ENCODE peak calls at places on chromosomes 7 and 10, in four cellular contexts. N, C, Y and I are unnamed samples.

GRCh38 chr7:1861799-1862458 is 191.9 kb downstream of the ELFN1 start:
- DNase-seq in C (no peak), Y (no peak), N (no peak), I (no peak)

GRCh38 chr7:326273-326672 is 36.3 kb downstream of the FOXL3 start:
- DNase-seq in N (no peak), Y (no peak), C (no peak), I (no peak)

GRCh38 chr10:11472158-11472753 is 139.2 kb downstream of the USP6NL start:
- DNase-seq in N (peak; percentile 68), Y (peak; percentile 44), C (peak; percentile 49), I (peak; percentile 57)

GRCh38 chr10:4280481-4281206 is 495.6 kb upstream of the KLF6 start:
- DNase-seq in Y (peak; percentile 40), N (no peak), C (no peak), I (peak; percentile 58)

GRCh38 chr10:113252650-113253560 is 299.9 kb upstream of the HABP2 start:
- DNase-seq in C (no peak), Y (no peak), N (no peak), I (no peak)

GRCh38 chr10:1048349-1048731 is 579 bp downstream of the IDI1 start:
- DNase-seq in N (no peak), Y (peak; percentile 32), C (peak; percentile 52), I (peak; percentile 49)

GRCh38 chr7:50304911-50305621 is 550 bp downstream of the IKZF1 start:
- DNase-seq in C (no peak), Y (no peak), N (peak; percentile 61), I (no peak)

GRCh38 chr10:79101560-79101971 is 32.8 kb downstream of the ZMIZ1 start:
- DNase-seq in N (no peak), Y (no peak), C (no peak), I (no peak)

GRCh38 chr10:21534611-21535493 is 820 bp downstream of the MLLT10 start:
- DNase-seq in Y (peak; percentile 58), N (peak; percentile 33), C (peak; percentile 81), I (peak; percentile 49)

GRCh38 chr7:34339061-34339526 is 318.9 kb upstream of the NPSR1 start:
- DNase-seq in C (no peak), N (no peak), Y (no peak), I (peak; percentile 53)

GRCh38 chr7:158973440-158973839 is 117.1 kb downstream of the DYNC2I1 start:
- DNase-seq in Y (no peak), C (no peak), N (no peak), I (no peak)

GRCh38 chr10:79077488-79078173 is 8.9 kb downstream of the ZMIZ1 start:
- DNase-seq in Y (no peak), N (no peak), C (no peak), I (no peak)

GRCh38 chr7:19698331-19698730 is 10.5 kb downstream of the POLR1F start:
- DNase-seq in Y (no peak), C (no peak), N (no peak), I (no peak)

GRCh38 chr7:81680120-81680519 is 89.7 kb downstream of the HGF start:
- DNase-seq in C (no peak), Y (no peak), N (no peak), I (no peak)

GRCh38 chr7:108723343-108723957 is 153.8 kb downstream of the DNAJB9 start:
- DNase-seq in Y (no peak), C (no peak), N (no peak), I (no peak)

GRCh38 chr10:78843495-78843894 is 225.3 kb upstream of the ZMIZ1 start:
- DNase-seq in N (no peak), Y (no peak), C (no peak), I (no peak)

GRCh38 chr7:2404714-2405119 is 1.3 kb downstream of the CHST12 start:
- DNase-seq in C (no peak), Y (no peak), N (no peak), I (no peak)

GRCh38 chr7:26410156-26410555 is 118.5 kb downstream of the SNX10 start:
- DNase-seq in N (no peak), C (no peak), Y (no peak), I (no peak)

GRCh38 chr10:6044060-6044459 is 18.1 kb downstream of the IL2RA start:
- DNase-seq in C (no peak), N (no peak), Y (no peak), I (no peak)

GRCh38 chr10:70132098-70133029 is at the start of gene AIFM2:
- DNase-seq in N (peak; percentile 17), Y (peak; percentile 72), C (peak; percentile 84), I (peak; percentile 72)
- TF ChIP-seq CTCF in N (no peak), Y (no peak), C (no peak), I (no peak)

GRCh38 chr7:109996411-109996810 is 1094.5 kb upstream of the LRRN3 start:
- DNase-seq in Y (no peak), N (no peak), C (no peak), I (no peak)
- TF ChIP-seq CTCF in Y (no peak), N (no peak), C (no peak), I (no peak)

GRCh38 chr7:85014936-85015335 is 171.9 kb downstream of the SEMA3D start:
- DNase-seq in C (no peak), Y (no peak), N (no peak), I (no peak)

GRCh38 chr7:85019778-85020177 is 167.1 kb downstream of the SEMA3D start:
- DNase-seq in Y (no peak), N (no peak), C (no peak), I (no peak)

GRCh38 chr7:85019176-85019575 is 167.7 kb downstream of the SEMA3D start:
- DNase-seq in N (no peak), Y (no peak), C (no peak), I (no peak)

GRCh38 chr7:85021090-85021704 is 165.7 kb downstream of the SEMA3D start:
- DNase-seq in Y (no peak), C (no peak), N (no peak), I (peak; percentile 44)

GRCh38 chr7:85018498-85018897 is 168.4 kb downstream of the SEMA3D start:
- DNase-seq in C (no peak), N (no peak), Y (no peak), I (peak; percentile 28)
- TF ChIP-seq CTCF in C (no peak), N (no peak), Y (no peak), I (no peak)

GRCh38 chr10:95266674-95267095 is 24.1 kb downstream of the PDLIM1 start:
- DNase-seq in C (no peak), Y (no peak), N (no peak), I (peak; percentile 92)
- TF ChIP-seq CTCF in C (no peak), Y (no peak), N (no peak), I (no peak)

GRCh38 chr10:60623627-60624026 is 154.7 kb upstream of the CDK1 start:
- DNase-seq in C (no peak), N (no peak), Y (no peak), I (no peak)

GRCh38 chr10:60615551-60615950 is 162.7 kb upstream of the CDK1 start:
- DNase-seq in Y (no peak), N (no peak), C (no peak), I (peak; percentile 10)

GRCh38 chr10:60626037-60626436 is 152.2 kb upstream of the CDK1 start:
- DNase-seq in C (no peak), Y (no peak), N (no peak), I (no peak)

GRCh38 chr10:60618861-60619260 is 159.4 kb upstream of the CDK1 start:
- DNase-seq in C (no peak), Y (no peak), N (no peak), I (no peak)

GRCh38 chr10:60621018-60621417 is 157.3 kb upstream of the CDK1 start:
- DNase-seq in Y (no peak), C (no peak), N (no peak), I (no peak)
- TF ChIP-seq CTCF in Y (no peak), C (no peak), N (no peak), I (no peak)

GRCh38 chr10:97707134-97707861 is 6.2 kb upstream of the MARVELD1 start:
- DNase-seq in C (no peak), N (no peak), Y (no peak), I (no peak)

GRCh38 chr10:97708167-97708566 is 5.4 kb upstream of the MARVELD1 start:
- DNase-seq in C (no peak), Y (no peak), N (no peak), I (no peak)

GRCh38 chr10:97709746-97710078 is 3.8 kb upstream of the MARVELD1 start:
- DNase-seq in Y (no peak), C (no peak), N (no peak), I (no peak)

GRCh38 chr10:97711640-97712267 is 1.8 kb upstream of the MARVELD1 start:
- DNase-seq in Y (no peak), C (no peak), N (no peak), I (no peak)

GRCh38 chr10:97708976-97709745 is 4.4 kb upstream of the MARVELD1 start:
- DNase-seq in Y (peak; percentile 90), N (peak; percentile 24), C (peak; percentile 68), I (peak; percentile 88)
- TF ChIP-seq CTCF in Y (peak; percentile 74), N (peak; percentile 63), C (peak; percentile 48), I (peak; percentile 76)

DNA sequence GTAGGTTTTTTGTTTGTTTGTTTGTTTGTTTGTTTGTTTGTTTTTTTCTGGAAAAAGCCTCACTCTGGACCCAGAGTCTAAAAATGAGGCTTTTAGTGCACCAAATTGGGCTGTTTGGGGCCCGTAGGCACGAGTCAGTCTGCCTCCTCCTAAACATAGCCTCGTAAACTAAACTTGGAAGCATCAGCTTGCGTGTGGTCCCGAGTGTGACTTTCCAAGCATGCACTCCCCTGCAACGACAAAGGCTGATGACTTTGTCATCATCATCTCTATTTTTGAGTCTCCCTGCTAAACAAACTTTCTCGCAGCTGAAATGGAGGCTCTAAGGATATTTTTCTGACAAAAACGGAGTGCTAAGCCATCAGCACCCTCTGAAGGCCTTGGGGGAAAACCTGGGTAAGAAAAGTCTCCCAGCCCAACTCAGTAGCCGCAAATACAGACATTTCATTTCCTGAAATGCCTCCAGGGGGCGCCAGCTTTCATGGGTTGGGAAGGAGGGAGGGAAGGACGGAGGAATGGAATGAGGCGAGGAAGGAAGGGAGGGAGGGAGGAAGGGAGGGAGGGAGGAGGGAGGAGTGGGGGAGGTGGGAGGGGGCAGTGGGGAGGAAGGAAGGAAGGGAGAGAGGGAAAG is 245.9 kb downstream of the KCNMA1 start:
- DNase-seq in C (peak; percentile 73), N (no peak), Y (peak; percentile 89), I (peak; percentile 89)
- TF ChIP-seq CTCF in C (peak; percentile 36), N (no peak), Y (peak; percentile 58), I (peak; percentile 73)

GRCh38 chr10:42755591-42756093 is 27.0 kb upstream of the BMS1 start:
- DNase-seq in C (no peak), Y (no peak), N (no peak), I (no peak)

GRCh38 chr10:42754155-42755027 is 28.2 kb upstream of the BMS1 start:
- DNase-seq in Y (no peak), C (no peak), N (no peak), I (peak; percentile 11)

GRCh38 chr10:42753126-42753506 is 29.5 kb upstream of the BMS1 start:
- DNase-seq in Y (peak; percentile 68), C (peak; percentile 61), N (peak; percentile 57), I (peak; percentile 77)

GRCh38 chr10:42753507-42754154 is 29.0 kb upstream of the BMS1 start:
- DNase-seq in N (no peak), C (no peak), Y (peak; percentile 30), I (no peak)

DNA sequence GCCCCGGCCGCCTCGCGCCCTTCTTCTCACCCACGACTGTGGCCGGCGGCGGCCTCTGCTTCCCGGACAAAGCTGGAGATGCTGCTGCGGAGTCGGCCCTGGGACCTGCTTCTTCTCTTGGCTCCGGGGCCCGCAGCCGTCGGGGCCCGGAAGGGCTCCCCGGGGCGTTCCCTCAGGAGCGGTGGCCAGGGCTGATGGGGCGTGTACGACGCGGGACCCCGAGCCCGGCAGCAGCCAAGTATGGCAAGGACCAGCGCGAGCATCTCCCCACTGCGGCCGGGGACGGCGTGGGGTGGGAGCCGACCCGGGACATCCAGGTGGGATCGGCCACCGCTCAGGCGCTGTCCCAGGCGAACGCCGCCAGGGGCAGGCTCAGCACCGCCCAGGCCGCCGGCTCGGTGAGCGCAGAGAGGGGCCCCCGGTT is 27.6 kb upstream of the BMS1 start:
- DNase-seq in C (no peak), N (no peak), Y (no peak), I (no peak)
- TF ChIP-seq CTCF in C (no peak), N (no peak), Y (no peak), I (no peak)